ENCODE peak calls at places on chromosomes 2 and 18, in nine cellular contexts. Q is lung; M is WERI-Rb-1; V is stimulated activated CD4-positive, alpha-beta T cell treated with anti-CD3 and anti-CD28 coated beads, Interleukin-12 subunit alpha, Interleukin-12 subunit beta, amount 100 ng/mL, for 4 hours; U is right lobe of liver; Y is AML-193; K is germinal center; H is tibial artery; P is SJCRH30. D is an unnamed sample.

GRCh38 chr2:196586511-196586991 is 53.0 kb upstream of the CCDC150 start:
- DNase-seq in U (no peak), K (no peak), M (no peak), V (no peak), Q (no peak), P (peak), H (no peak), Y (no peak), D (no peak)

GRCh38 chr2:141490886-141491285 is 639.9 kb downstream of the LRP1B start:
- DNase-seq in K (no peak), P (peak), H (no peak), U (no peak), Q (no peak), Y (no peak), V (no peak), M (no peak), D (no peak)

GRCh38 chr2:151176661-151177060 is 85.0 kb downstream of the RBM43 start:
- DNase-seq in P (no peak), U (no peak), V (no peak), Q (no peak), M (no peak), K (no peak), Y (no peak), H (no peak), D (no peak)

GRCh38 chr18:74410441-74410992 is 46.6 kb downstream of the DIPK1C start:
- DNase-seq in H (no peak), P (no peak), U (no peak), Q (no peak), V (no peak), M (no peak), K (no peak), Y (no peak), D (no peak)

GRCh38 chr2:190514676-190515075 is 19.8 kb downstream of the NEMP2 start:
- DNase-seq in Q (no peak), V (no peak), K (no peak), Y (no peak), M (no peak), P (no peak), U (no peak), H (no peak), D (no peak)

GRCh38 chr2:19895535-19895934 is 6.2 kb downstream of the TTC32 start:
- DNase-seq in K (no peak), H (no peak), P (no peak), Y (no peak), U (no peak), M (no peak), Q (no peak), V (no peak), D (no peak)

GRCh38 chr2:86186431-86186830 is 8.8 kb downstream of the IMMT start:
- DNase-seq in V (no peak), K (no peak), U (no peak), M (no peak), Y (no peak), H (no peak), Q (no peak), P (no peak), D (no peak)

GRCh38 chr2:236161082-236161462 is 7.1 kb downstream of the GBX2 start:
- DNase-seq in H (no peak), U (no peak), V (no peak), K (no peak), Q (no peak), P (no peak), M (no peak), Y (no peak), D (no peak)

GRCh38 chr2:20960003-20960402 is 83.9 kb downstream of the APOB start:
- DNase-seq in K (no peak), H (no peak), U (no peak), M (no peak), V (no peak), Y (no peak), Q (no peak), P (peak), D (no peak)